ENCODE peak calls at places on chromosome 21, in six cellular contexts. One of them, this sample, is unnamed.

GRCh38 chr21:45030637-45031218 is 43.7 kb upstream of the ADARB1 start:
- DNase-seq in uterus: no peak
- DNase-seq in psoas muscle: peak; percentile 54
- DNase-seq in heart right ventricle: peak; percentile 61
- DNase-seq in stomach: no peak
- DNase-seq in breast epithelium: peak; percentile 28
- DNase-seq in this sample: no peak

GRCh38 chr21:36549470-36549869 is 69.5 kb upstream of the CLDN14 start:
- DNase-seq in uterus: no peak
- DNase-seq in psoas muscle: no peak
- DNase-seq in heart right ventricle: no peak
- DNase-seq in stomach: no peak
- DNase-seq in breast epithelium: no peak
- DNase-seq in this sample: no peak

GRCh38 chr21:46489162-46489663 is 30.5 kb downstream of the DIP2A start:
- DNase-seq in uterus: no peak
- DNase-seq in psoas muscle: no peak
- DNase-seq in heart right ventricle: no peak
- DNase-seq in stomach: no peak
- DNase-seq in breast epithelium: no peak
- DNase-seq in this sample: no peak

GRCh38 chr21:25735895-25736597 is 1.3 kb downstream of the GABPA start:
- DNase-seq in uterus: no peak
- DNase-seq in psoas muscle: no peak
- DNase-seq in heart right ventricle: no peak
- DNase-seq in stomach: no peak
- DNase-seq in breast epithelium: no peak
- DNase-seq in this sample: no peak

GRCh38 chr21:40902993-40903392 is 56.0 kb upstream of the DSCAM start:
- DNase-seq in uterus: no peak
- DNase-seq in psoas muscle: no peak
- DNase-seq in heart right ventricle: no peak
- DNase-seq in stomach: no peak
- DNase-seq in breast epithelium: no peak
- DNase-seq in this sample: no peak

GRCh38 chr21:28337319-28337718 is 655.4 kb downstream of the LTN1 start:
- DNase-seq in uterus: no peak
- DNase-seq in psoas muscle: no peak
- DNase-seq in heart right ventricle: no peak
- DNase-seq in stomach: no peak
- DNase-seq in breast epithelium: no peak
- DNase-seq in this sample: no peak

GRCh38 chr21:28821276-28822063 is 171.2 kb downstream of the LTN1 start:
- DNase-seq in uterus: no peak
- DNase-seq in psoas muscle: no peak
- DNase-seq in heart right ventricle: no peak
- DNase-seq in stomach: no peak
- DNase-seq in breast epithelium: no peak
- DNase-seq in this sample: no peak

GRCh38 chr21:40117236-40117635 is 250.0 kb downstream of the PCP4 start:
- DNase-seq in uterus: no peak
- DNase-seq in psoas muscle: no peak
- DNase-seq in heart right ventricle: no peak
- DNase-seq in stomach: no peak
- DNase-seq in breast epithelium: no peak
- DNase-seq in this sample: no peak

GRCh38 chr21:45630066-45630694 is 13.3 kb upstream of the PCBP3 start:
- DNase-seq in uterus: no peak
- DNase-seq in psoas muscle: no peak
- DNase-seq in heart right ventricle: no peak
- DNase-seq in stomach: no peak
- DNase-seq in breast epithelium: no peak
- DNase-seq in this sample: no peak

DNA sequence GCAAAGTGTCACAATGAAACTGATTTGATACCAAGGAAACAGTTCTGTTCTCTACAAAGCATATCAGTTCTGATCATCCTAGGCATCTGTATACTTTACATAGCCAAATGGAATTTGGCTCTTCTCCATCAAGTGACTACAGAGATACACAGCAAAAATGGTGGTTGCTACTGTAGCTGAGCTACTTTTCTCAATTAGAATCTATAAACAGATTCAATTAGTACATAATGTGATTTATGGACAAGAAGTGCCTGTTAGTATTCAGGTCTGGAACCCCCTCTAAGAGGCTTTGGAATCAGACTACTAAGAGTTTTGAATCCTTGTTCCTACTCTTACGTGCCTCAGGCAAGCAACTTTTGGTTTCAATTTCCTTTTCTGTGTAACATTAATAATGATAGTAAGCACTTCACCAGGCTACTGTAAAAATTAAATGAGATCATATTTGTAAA is 25.5 kb downstream of the C21orf91 start:
- DNase-seq in uterus: no peak
- DNase-seq in psoas muscle: no peak
- DNase-seq in heart right ventricle: no peak
- DNase-seq in stomach: no peak
- DNase-seq in breast epithelium: no peak
- DNase-seq in this sample: no peak
- H3K4me3 ChIP-seq in uterus: peak overlapping the region; percentile 14
- H3K4me3 ChIP-seq in psoas muscle: peak overlapping the region; percentile 50
- H3K4me3 ChIP-seq in heart right ventricle: peak overlapping the region; percentile 33
- H3K4me3 ChIP-seq in stomach: peak overlapping the region; percentile 23
- H3K4me3 ChIP-seq in breast epithelium: peak overlapping the region; percentile 30
- H3K4me3 ChIP-seq in this sample: no peak overlapping the region

GRCh38 chr21:33947451-33948095 is 32.0 kb upstream of the ATP5PO start:
- DNase-seq in uterus: peak; percentile 76
- DNase-seq in psoas muscle: peak; percentile 81
- DNase-seq in heart right ventricle: peak; percentile 48
- DNase-seq in stomach: peak; percentile 79
- DNase-seq in breast epithelium: peak; percentile 85
- DNase-seq in this sample: peak; percentile 64
- H3K27ac ChIP-seq in uterus: peak overlapping the region; percentile 92
- H3K27ac ChIP-seq in psoas muscle: peak overlapping the region; percentile 78
- H3K27ac ChIP-seq in heart right ventricle: no peak overlapping the region
- H3K27ac ChIP-seq in stomach: peak overlapping the region; percentile 92
- H3K27ac ChIP-seq in breast epithelium: peak overlapping the region; percentile 92
- H3K27ac ChIP-seq in this sample: peak overlapping the region; percentile 10

DNA sequence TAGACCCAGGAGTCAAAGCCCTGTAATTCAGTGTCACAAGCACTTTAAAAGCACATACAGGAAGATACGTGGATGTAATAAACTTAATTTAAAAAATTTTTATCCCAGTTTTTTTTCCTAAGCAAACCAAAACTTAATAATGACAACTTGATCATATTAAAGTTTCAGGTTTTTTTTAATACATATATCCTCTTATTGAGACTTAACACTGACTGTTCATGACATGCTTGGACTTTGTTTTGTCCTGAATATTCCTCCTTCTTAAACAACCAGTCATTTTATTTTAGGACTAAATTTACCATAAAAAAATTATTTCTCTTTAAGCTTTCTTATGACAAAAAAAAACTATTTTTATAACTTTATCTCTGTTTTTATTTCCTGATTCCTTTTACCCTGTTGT is 64.1 kb downstream of the WDR4 start:
- DNase-seq in uterus: no peak
- DNase-seq in psoas muscle: no peak
- DNase-seq in heart right ventricle: no peak
- DNase-seq in stomach: no peak
- DNase-seq in breast epithelium: no peak
- DNase-seq in this sample: no peak
- H3K4me3 ChIP-seq in uterus: no peak overlapping the region
- H3K4me3 ChIP-seq in psoas muscle: no peak overlapping the region
- H3K4me3 ChIP-seq in heart right ventricle: no peak overlapping the region
- H3K4me3 ChIP-seq in stomach: no peak overlapping the region
- H3K4me3 ChIP-seq in breast epithelium: no peak overlapping the region
- H3K4me3 ChIP-seq in this sample: no peak overlapping the region

GRCh38 chr21:16425297-16425696 is 695.5 kb downstream of the USP25 start:
- DNase-seq in uterus: no peak
- DNase-seq in psoas muscle: no peak
- DNase-seq in heart right ventricle: no peak
- DNase-seq in stomach: no peak
- DNase-seq in breast epithelium: no peak
- DNase-seq in this sample: no peak

GRCh38 chr21:16422702-16423101 is 692.9 kb downstream of the USP25 start:
- DNase-seq in uterus: no peak
- DNase-seq in psoas muscle: no peak
- DNase-seq in heart right ventricle: no peak
- DNase-seq in stomach: no peak
- DNase-seq in breast epithelium: no peak
- DNase-seq in this sample: no peak

GRCh38 chr21:16426936-16427335 is 697.2 kb downstream of the USP25 start:
- DNase-seq in uterus: no peak
- DNase-seq in psoas muscle: no peak
- DNase-seq in heart right ventricle: no peak
- DNase-seq in stomach: no peak
- DNase-seq in breast epithelium: no peak
- DNase-seq in this sample: no peak

GRCh38 chr21:16423921-16424320 is 694.1 kb downstream of the USP25 start:
- DNase-seq in uterus: no peak
- DNase-seq in psoas muscle: no peak
- DNase-seq in heart right ventricle: no peak
- DNase-seq in stomach: no peak
- DNase-seq in breast epithelium: no peak
- DNase-seq in this sample: no peak

DNA sequence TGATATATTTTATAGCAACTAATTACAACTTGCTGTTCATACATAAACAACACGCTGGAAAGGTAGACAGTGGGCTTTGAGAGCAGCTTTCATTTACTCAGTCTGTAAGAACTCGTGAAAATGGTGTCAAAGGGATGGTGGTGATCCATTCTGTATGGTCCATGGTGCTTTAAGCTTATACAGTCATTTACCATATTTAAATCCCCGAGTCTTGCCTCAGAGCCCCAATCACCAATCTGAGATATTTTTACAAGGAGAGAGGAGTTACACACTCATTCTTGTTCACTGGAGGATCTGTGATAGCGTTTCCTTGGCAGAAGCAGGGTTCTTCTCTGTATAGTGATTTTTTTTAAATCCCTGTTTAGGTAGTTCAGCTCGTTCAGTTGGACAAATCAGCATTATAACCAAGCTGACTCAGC is 694.6 kb downstream of the USP25 start:
- DNase-seq in uterus: no peak
- DNase-seq in psoas muscle: no peak
- DNase-seq in heart right ventricle: no peak
- DNase-seq in stomach: no peak
- DNase-seq in breast epithelium: no peak
- DNase-seq in this sample: no peak
- H3K27ac ChIP-seq in uterus: peak overlapping the region; percentile 96
- H3K27ac ChIP-seq in psoas muscle: peak overlapping the region; percentile 81
- H3K27ac ChIP-seq in heart right ventricle: peak overlapping the region; percentile 86
- H3K27ac ChIP-seq in stomach: peak overlapping the region; percentile 24
- H3K27ac ChIP-seq in breast epithelium: peak overlapping the region; percentile 85
- H3K27ac ChIP-seq in this sample: no peak overlapping the region

GRCh38 chr21:8993943-8994639 is 1527.3 kb upstream of the TPTE start:
- DNase-seq in uterus: no peak
- DNase-seq in psoas muscle: no peak
- DNase-seq in heart right ventricle: no peak
- DNase-seq in stomach: no peak
- DNase-seq in breast epithelium: no peak
- DNase-seq in this sample: no peak
- H3K4me3 ChIP-seq in uterus: no peak overlapping the region
- H3K4me3 ChIP-seq in psoas muscle: no peak overlapping the region
- H3K4me3 ChIP-seq in heart right ventricle: no peak overlapping the region
- H3K4me3 ChIP-seq in stomach: no peak overlapping the region
- H3K4me3 ChIP-seq in breast epithelium: no peak overlapping the region
- H3K4me3 ChIP-seq in this sample: no peak overlapping the region

GRCh38 chr21:43753439-43753799 is 22.7 kb downstream of the CSTB start:
- DNase-seq in uterus: no peak
- DNase-seq in psoas muscle: peak; percentile 46
- DNase-seq in heart right ventricle: no peak
- DNase-seq in stomach: no peak
- DNase-seq in breast epithelium: no peak
- DNase-seq in this sample: no peak
- H3K27ac ChIP-seq in uterus: no peak overlapping the region
- H3K27ac ChIP-seq in psoas muscle: no peak overlapping the region
- H3K27ac ChIP-seq in heart right ventricle: no peak overlapping the region
- H3K27ac ChIP-seq in stomach: no peak overlapping the region
- H3K27ac ChIP-seq in breast epithelium: no peak overlapping the region
- H3K27ac ChIP-seq in this sample: no peak overlapping the region

GRCh38 chr21:35090403-35090802 is 41.3 kb upstream of the RUNX1 start:
- DNase-seq in uterus: no peak
- DNase-seq in psoas muscle: no peak
- DNase-seq in heart right ventricle: no peak
- DNase-seq in stomach: no peak
- DNase-seq in breast epithelium: no peak
- DNase-seq in this sample: no peak

GRCh38 chr21:35088235-35088865 is 39.2 kb upstream of the RUNX1 start:
- DNase-seq in uterus: no peak
- DNase-seq in psoas muscle: no peak
- DNase-seq in heart right ventricle: no peak
- DNase-seq in stomach: no peak
- DNase-seq in breast epithelium: no peak
- DNase-seq in this sample: no peak

GRCh38 chr21:35083246-35083645 is 34.1 kb upstream of the RUNX1 start:
- DNase-seq in uterus: no peak
- DNase-seq in psoas muscle: no peak
- DNase-seq in heart right ventricle: no peak
- DNase-seq in stomach: no peak
- DNase-seq in breast epithelium: no peak
- DNase-seq in this sample: no peak

GRCh38 chr21:35086357-35086756 is 37.3 kb upstream of the RUNX1 start:
- DNase-seq in uterus: no peak
- DNase-seq in psoas muscle: no peak
- DNase-seq in heart right ventricle: no peak
- DNase-seq in stomach: no peak
- DNase-seq in breast epithelium: no peak
- DNase-seq in this sample: no peak

GRCh38 chr21:35084869-35085268 is 35.8 kb upstream of the RUNX1 start:
- DNase-seq in uterus: no peak
- DNase-seq in psoas muscle: no peak
- DNase-seq in heart right ventricle: no peak
- DNase-seq in stomach: no peak
- DNase-seq in breast epithelium: no peak
- DNase-seq in this sample: no peak
- H3K4me3 ChIP-seq in uterus: no peak overlapping the region
- H3K4me3 ChIP-seq in psoas muscle: no peak overlapping the region
- H3K4me3 ChIP-seq in heart right ventricle: no peak overlapping the region
- H3K4me3 ChIP-seq in stomach: no peak overlapping the region
- H3K4me3 ChIP-seq in breast epithelium: no peak overlapping the region
- H3K4me3 ChIP-seq in this sample: no peak overlapping the region

GRCh38 chr21:39014751-39015150 is 168.5 kb downstream of the PSMG1 start:
- DNase-seq in uterus: no peak
- DNase-seq in psoas muscle: no peak
- DNase-seq in heart right ventricle: no peak
- DNase-seq in stomach: no peak
- DNase-seq in breast epithelium: no peak
- DNase-seq in this sample: no peak
- H3K27ac ChIP-seq in uterus: no peak overlapping the region
- H3K27ac ChIP-seq in psoas muscle: no peak overlapping the region
- H3K27ac ChIP-seq in heart right ventricle: no peak overlapping the region
- H3K27ac ChIP-seq in stomach: peak overlapping the region; percentile 65
- H3K27ac ChIP-seq in breast epithelium: no peak overlapping the region
- H3K27ac ChIP-seq in this sample: no peak overlapping the region

This sample was measured in iPS DF 6.9.